ENCODE peak calls at places on chromosomes 4 and X, in five cellular contexts. F, T, N, K and A are unnamed samples.

GRCh38 chr4:181835348-181835747 is 407.9 kb upstream of the TENM3 start:
- DNase-seq in F (no peak), T (no peak), N (no peak), K (no peak), A (no peak)

GRCh38 chrX:73916931-73917657 is 354.1 kb downstream of the CHIC1 start:
- DNase-seq in F (peak), T (peak), N (no peak), K (no peak), A (peak)

GRCh38 chrX:989959-990510 is 222.4 kb downstream of the CRLF2 start:
- DNase-seq in F (peak), T (peak), N (peak), K (no peak), A (peak)

GRCh38 chr4:77827343-77827742 is 8.2 kb upstream of the CNOT6L start:
- DNase-seq in F (no peak), T (no peak), N (no peak), K (no peak), A (no peak)

GRCh38 chr4:47879458-47879857 is 34.9 kb downstream of the NFXL1 start:
- DNase-seq in F (no peak), T (no peak), N (no peak), K (no peak), A (no peak)

GRCh38 chr4:141406237-141406636 is 185.5 kb downstream of the ZNF330 start:
- DNase-seq in F (no peak), T (no peak), N (no peak), K (no peak), A (no peak)

GRCh38 chr4:167415461-167415860 is 181.2 kb upstream of the SPOCK3 start:
- DNase-seq in F (no peak), T (no peak), N (no peak), K (no peak), A (no peak)

GRCh38 chr4:56129431-56129861 is 180.7 kb downstream of the CEP135 start:
- DNase-seq in F (no peak), T (peak), N (no peak), K (no peak), A (no peak)

GRCh38 chr4:15100994-15101695 is 98.9 kb downstream of the CPEB2 start:
- DNase-seq in F (no peak), T (no peak), N (no peak), K (no peak), A (no peak)

GRCh38 chr4:126916626-126917140 is 716.1 kb upstream of the INTU start:
- DNase-seq in F (no peak), T (no peak), N (no peak), K (no peak), A (no peak)

GRCh38 chr4:3290889-3291321 is 1.9 kb upstream of the RGS12 start:
- DNase-seq in F (no peak), T (no peak), N (no peak), K (no peak), A (no peak)

GRCh38 chr4:17704020-17704657 is 77.3 kb downstream of the FAM184B start:
- DNase-seq in F (no peak), T (no peak), N (no peak), K (no peak), A (no peak)

GRCh38 chr4:54439831-54440243 is 210.7 kb downstream of the PDGFRA start:
- DNase-seq in F (no peak), T (no peak), N (no peak), K (no peak), A (peak)

GRCh38 chr4:56666279-56666678 is 14.8 kb downstream of the HOPX start:
- DNase-seq in F (no peak), T (no peak), N (no peak), K (no peak), A (no peak)